ENCODE peak calls at places on chromosome 13, in four cellular contexts. G, D, R and J are unnamed samples.

GRCh38 chr13:66210677-66211076 is 1019.5 kb downstream of the PCDH9 start:
- DNase-seq in G (no peak), D (no peak), R (no peak), J (no peak)

GRCh38 chr13:29567411-29567810 is 28.1 kb downstream of the SLC7A1 start:
- DNase-seq in G (no peak), D (no peak), R (no peak), J (no peak)

GRCh38 chr13:37288057-37288720 is 182.7 kb upstream of the CSNK1A1L start:
- DNase-seq in G (no peak), D (no peak), R (no peak), J (no peak)

GRCh38 chr13:20489185-20489820 is 36.4 kb downstream of the CRYL1 start:
- DNase-seq in G (peak; percentile 29), D (no peak), R (no peak), J (no peak)

GRCh38 chr13:43354147-43354945 is 331.0 kb downstream of the DNAJC15 start:
- DNase-seq in G (no peak), D (no peak), R (no peak), J (no peak)

GRCh38 chr13:113889467-113889866 is 25.6 kb upstream of the GAS6 start:
- DNase-seq in G (no peak), D (no peak), R (no peak), J (no peak)

GRCh38 chr13:42876270-42876714 is 94.9 kb downstream of the FAM216B start:
- DNase-seq in G (no peak), D (peak; percentile 52), R (no peak), J (no peak)

GRCh38 chr13:100946588-100946987 is 272.0 kb upstream of the TMTC4 start:
- DNase-seq in G (no peak), D (no peak), R (no peak), J (no peak)

GRCh38 chr13:69292789-69293425 is 814.7 kb upstream of the ATXN8OS start:
- DNase-seq in G (no peak), D (no peak), R (no peak), J (no peak)

GRCh38 chr13:47463726-47464125 is 537.3 kb downstream of the SUCLA2 start:
- DNase-seq in G (no peak), D (no peak), R (no peak), J (peak; percentile 13)

GRCh38 chr13:73421310-73421912 is 362.6 kb downstream of the KLF5 start:
- DNase-seq in G (no peak), D (no peak), R (no peak), J (no peak)

GRCh38 chr13:59677966-59678814 is 485.5 kb downstream of the DIAPH3 start:
- DNase-seq in G (peak; percentile 16), D (peak; percentile 47), R (no peak), J (no peak)

GRCh38 chr13:51955281-51955771 is 55.9 kb downstream of the ATP7B start:
- DNase-seq in G (no peak), D (no peak), R (no peak), J (no peak)

GRCh38 chr13:35978607-35979316 is 152.4 kb downstream of the DCLK1 start:
- DNase-seq in G (peak; percentile 37), D (peak; percentile 59), R (no peak), J (peak; percentile 27)

GRCh38 chr13:31100721-31101120 is 61.0 kb downstream of the HSPH1 start:
- DNase-seq in G (no peak), D (no peak), R (no peak), J (no peak)

GRCh38 chr13:48126944-48127814 is 32.3 kb upstream of the MED4 start:
- DNase-seq in G (peak; percentile 78), D (peak; percentile 65), R (no peak), J (peak; percentile 17)

GRCh38 chr13:99605417-99606321 is 104.4 kb downstream of the TM9SF2 start:
- DNase-seq in G (peak; percentile 35), D (peak; percentile 70), R (peak; percentile 33), J (peak; percentile 60)

GRCh38 chr13:29362849-29363604 is 232.5 kb downstream of the SLC7A1 start:
- DNase-seq in G (peak; percentile 15), D (peak; percentile 87), R (no peak), J (peak; percentile 64)

GRCh38 chr13:30529085-30529815 is 63.5 kb upstream of the HMGB1 start:
- DNase-seq in G (no peak), D (no peak), R (no peak), J (no peak)

GRCh38 chr13:54852831-54853230 is 1824.2 kb downstream of the OLFM4 start:
- DNase-seq in G (no peak), D (no peak), R (no peak), J (no peak)